ENCODE peak calls at places on chromosomes 13 and 19, in five cellular contexts. T is heart right ventricle; O is H1; E is brain microvascular endothelial cell; L is CD4-positive, CD25-positive, alpha-beta regulatory T cell. K is an unnamed sample. For H3K36me3, the result is how much of the 10 kb centered on the place peaks cover.

GRCh38 chr13:50805805-50806204 is 37.7 kb downstream of the DLEU7 start:
- DNase-seq in L (peak), T (no peak), E (no peak), O (no peak), K (no peak)

GRCh38 chr13:23107665-23108064 is 73.1 kb upstream of the SGCG start:
- DNase-seq in T (no peak), E (no peak), L (no peak), O (no peak), K (no peak)

GRCh38 chr13:28138012-28138755 is at the start of gene PAN3:
- DNase-seq in T (peak), O (peak), L (peak), E (peak), K (peak)

GRCh38 chr19:39590265-39590664 is 12.1 kb upstream of the LGALS13 start:
- DNase-seq in L (peak), O (peak), E (peak), T (no peak), K (no peak)

GRCh38 chr13:43804461-43805070 is 17.8 kb upstream of the ENOX1 start:
- DNase-seq in T (no peak), E (peak), L (peak), O (no peak), K (no peak)

GRCh38 chr13:72565893-72566292 is 161.5 kb downstream of the MZT1 start:
- DNase-seq in T (no peak), O (no peak), E (peak), L (peak), K (peak)

GRCh38 chr13:47126432-47126831 is 229.6 kb upstream of the HTR2A start:
- DNase-seq in L (no peak), O (no peak), T (no peak), E (no peak), K (no peak)

GRCh38 chr13:40786568-40786996 is 2.8 kb upstream of the SLC25A15 start:
- DNase-seq in L (no peak), O (no peak), E (peak), T (no peak), K (no peak)

GRCh38 chr13:97339019-97339988 is 94.7 kb upstream of the RAP2A start:
- DNase-seq in T (no peak), L (peak), E (peak), O (no peak), K (no peak)

GRCh38 chr13:24202215-24202614 is 41.7 kb downstream of the SPATA13 start:
- DNase-seq in E (no peak), O (no peak), T (no peak), L (no peak), K (no peak)

GRCh38 chr13:67438465-67438864 is 208.3 kb upstream of the PCDH9 start:
- DNase-seq in O (no peak), E (no peak), L (no peak), T (no peak), K (peak)

GRCh38 chr13:94330552-94331071 is 148.9 kb downstream of the DCT start:
- DNase-seq in O (no peak), L (peak), T (no peak), E (no peak), K (no peak)

GRCh38 chr19:33231511-33231910 is 5.9 kb upstream of the SLC7A10 start:
- DNase-seq in L (no peak), T (no peak), E (no peak), O (no peak), K (no peak)

GRCh38 chr19:44745386-44745831 is 3.1 kb upstream of the BCL3 start:
- DNase-seq in E (no peak), O (no peak), L (no peak), T (peak), K (no peak)

GRCh38 chr13:109764474-109765292 is 21.7 kb downstream of the IRS2 start:
- DNase-seq in T (no peak), O (no peak), E (no peak), L (peak), K (no peak)

GRCh38 chr19:1239796-1240737 is 1.5 kb upstream of the ATP5F1D start:
- DNase-seq in O (peak), T (peak), E (peak), L (peak), K (peak)

GRCh38 chr13:60392136-60392535 is 4.9 kb upstream of the TDRD3 start:
- DNase-seq in E (no peak), L (no peak), O (no peak), T (no peak), K (no peak)

GRCh38 chr19:33675501-33676124 is 53.9 kb downstream of the CHST8 start:
- DNase-seq in T (no peak), O (no peak), L (no peak), E (no peak), K (no peak)

GRCh38 chr13:110240943-110241342 is 66.0 kb downstream of the COL4A1 start:
- DNase-seq in E (no peak), O (no peak), L (no peak), T (no peak), K (no peak)

GRCh38 chr19:39400997-39401548 is 5.6 kb upstream of the ZFP36 start:
- DNase-seq in O (no peak), T (no peak), L (no peak), E (no peak), K (no peak)

GRCh38 chr19:38665950-38666661 is 18.7 kb downstream of the ACTN4 start:
- DNase-seq in O (peak), L (no peak), T (peak), E (no peak), K (peak)

GRCh38 chr19:3057275-3057714 is 5.0 kb downstream of the TLE5 start:
- DNase-seq in L (no peak), O (peak), E (no peak), T (peak), K (no peak)

GRCh38 chr19:1234041-1234669 is 3.6 kb downstream of the CBARP start:
- DNase-seq in L (no peak), E (no peak), O (no peak), T (no peak), K (no peak)

GRCh38 chr13:39836038-39836437 is 180.6 kb downstream of the COG6 start:
- DNase-seq in T (no peak), E (no peak), L (no peak), O (no peak), K (no peak)

GRCh38 chr13:33018886-33019285 is 2.7 kb downstream of the KL start:
- DNase-seq in E (no peak), O (no peak), L (no peak), T (no peak), K (no peak)

GRCh38 chr13:59016250-59016649 is 1147.5 kb downstream of the DIAPH3 start:
- DNase-seq in L (no peak), E (peak), O (no peak), T (no peak), K (no peak)

GRCh38 chr19:9128171-9128570 is 1.4 kb upstream of the OR7G3 start:
- DNase-seq in O (no peak), T (no peak), E (peak), L (no peak), K (no peak)

GRCh38 chr19:35949131-35949530 is 13.0 kb downstream of the LRFN3 start:
- DNase-seq in T (no peak), O (no peak), L (no peak), E (no peak), K (no peak)

GRCh38 chr19:43439183-43440063 is 24.7 kb downstream of the TEX101 start:
- DNase-seq in E (no peak), T (no peak), L (peak), O (no peak), K (no peak)

GRCh38 chr13:19864018-19864338 is 529 bp upstream of the ZMYM5 start:
- DNase-seq in L (peak), E (peak), T (peak), O (no peak), K (no peak)

GRCh38 chr19:29878973-29879654 is 62.9 kb upstream of the URI1 start:
- DNase-seq in E (peak), T (no peak), O (no peak), L (no peak), K (no peak)

GRCh38 chr19:447816-448546 is 12.9 kb downstream of the SHC2 start:
- DNase-seq in O (no peak), E (no peak), T (peak), L (no peak), K (no peak)

DNA sequence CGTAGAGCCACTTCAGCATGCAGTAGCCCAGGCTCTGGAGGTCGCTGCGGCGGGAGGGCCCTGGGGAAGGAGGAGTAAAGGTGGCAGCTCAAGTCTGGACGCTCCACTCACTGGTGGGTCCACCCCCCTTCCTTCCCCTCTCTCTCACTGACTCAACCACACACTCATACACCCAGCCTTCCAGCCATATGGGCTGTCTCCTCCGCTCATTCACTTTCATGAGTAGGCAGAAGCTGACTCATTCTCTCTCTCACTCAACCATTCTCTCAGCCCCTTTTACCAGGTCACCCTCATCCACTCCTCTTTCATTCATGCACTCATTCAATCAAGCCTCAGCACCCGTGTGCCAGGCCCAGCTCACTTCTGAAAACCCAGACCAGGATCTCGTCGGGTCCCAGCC is 27.5 kb upstream of the SIGLEC11 start:
- DNase-seq in L (no peak), O (no peak), E (peak), T (no peak), K (no peak)
- H3K36me3 ChIP-seq in L (half or more), O (under half), E (under half), T (half or more), K (under half)

GRCh38 chr13:45055198-45055901 is 65.0 kb upstream of the GTF2F2 start:
- DNase-seq in E (peak), T (no peak), L (peak), O (no peak), K (no peak)

GRCh38 chr13:45063261-45063870 is 56.9 kb upstream of the GTF2F2 start:
- DNase-seq in T (no peak), O (no peak), E (peak), L (no peak), K (no peak)

GRCh38 chr13:45055902-45056648 is 64.2 kb upstream of the GTF2F2 start:
- DNase-seq in E (no peak), O (no peak), L (no peak), T (no peak), K (peak)

DNA sequence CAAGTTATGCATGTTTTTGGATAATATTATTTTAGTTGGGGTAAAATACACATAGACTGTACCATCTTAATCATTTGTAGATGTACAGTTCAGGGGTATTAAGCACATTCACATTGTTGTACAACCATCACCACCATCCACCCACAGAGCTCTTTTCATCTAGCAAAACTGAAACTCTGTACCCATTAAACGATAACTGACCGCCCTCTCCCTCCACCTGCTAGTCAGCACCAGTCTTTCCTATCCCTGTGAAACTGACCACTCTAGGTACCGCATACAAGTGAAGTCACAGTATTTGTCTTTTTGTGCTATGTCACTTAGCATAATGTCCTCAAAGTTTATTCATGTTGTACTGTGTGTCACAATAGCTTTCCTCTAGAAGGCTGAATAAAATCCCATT is 60.2 kb upstream of the GTF2F2 start:
- DNase-seq in L (no peak), E (no peak), T (no peak), O (no peak), K (no peak)
- H3K36me3 ChIP-seq in L (under half), E (under half), T (under half), O (under half), K (under half)

GRCh38 chr19:46687438-46688145 is 26.6 kb upstream of the DACT3 start:
- DNase-seq in T (no peak), E (no peak), O (no peak), L (no peak), K (no peak)
- H3K36me3 ChIP-seq in T (half or more), E (half or more), O (under half), L (half or more), K (half or more)

GRCh38 chr13:29591310-29591709 is 4.2 kb downstream of the SLC7A1 start:
- DNase-seq in L (no peak), O (no peak), E (peak), T (no peak), K (no peak)

GRCh38 chr13:29587645-29588044 is 7.8 kb downstream of the SLC7A1 start:
- DNase-seq in E (no peak), T (no peak), O (no peak), L (no peak), K (no peak)

GRCh38 chr13:29593605-29594297 is 1.7 kb downstream of the SLC7A1 start:
- DNase-seq in L (peak), E (no peak), O (no peak), T (no peak), K (no peak)

GRCh38 chr13:29589234-29589633 is 6.3 kb downstream of the SLC7A1 start:
- DNase-seq in T (no peak), E (peak), O (no peak), L (no peak), K (no peak)

GRCh38 chr13:29589967-29590366 is 5.5 kb downstream of the SLC7A1 start:
- DNase-seq in L (peak), O (no peak), T (no peak), E (no peak), K (no peak)
- H3K36me3 ChIP-seq in L (under half), O (under half), T (under half), E (under half), K (under half)

GRCh38 chr19:42052241-42052863 is 17.7 kb downstream of the GRIK5 start:
- DNase-seq in O (no peak), T (no peak), E (no peak), L (no peak), K (no peak)
- H3K36me3 ChIP-seq in O (under half), T (under half), E (under half), L (under half), K (under half)

K was measured in NT2/D1.